ENCODE peak calls at places on chromosome 2, in nine cellular contexts. P is neural progenitor cell; V is cardiac muscle cell; I is psoas muscle; O is SK-N-MC; U is CD8-positive, alpha-beta T cell; K is K562; F is hepatocyte; J is OCI-LY7. M is an unnamed sample.
A peak's percentile ranks its signal among the peaks of the same experiment; 100 is the strongest.

GRCh38 chr2:237702439-237703397 is 75.3 kb downstream of the LRRFIP1 start:
- DNase-seq in P (peak; percentile 51), V (peak; percentile 87), I (no peak), O (no peak), U (peak; percentile 53), K (peak; percentile 69), F (peak; percentile 72), J (no peak), M (peak; percentile 68)

GRCh38 chr2:147937744-147938349 is 82.7 kb downstream of the ORC4 start:
- DNase-seq in P (peak; percentile 39), V (peak; percentile 53), I (no peak), O (no peak), U (no peak), K (peak; percentile 42), F (peak; percentile 61), J (peak; percentile 41), M (no peak)

GRCh38 chr2:215895330-215895729 is 118.0 kb downstream of the MREG start:
- DNase-seq in P (no peak), V (no peak), I (no peak), O (no peak), U (no peak), K (no peak), F (no peak), J (no peak), M (no peak)

GRCh38 chr2:18742382-18742781 is 153.0 kb upstream of the NT5C1B start:
- DNase-seq in P (no peak), V (peak; percentile 35), I (no peak), O (no peak), U (no peak), K (no peak), F (no peak), J (no peak), M (no peak)

GRCh38 chr2:112260295-112260625 is 5.4 kb upstream of the ZC3H8 start:
- DNase-seq in P (no peak), V (no peak), I (no peak), O (no peak), U (no peak), K (no peak), F (no peak), J (no peak), M (no peak)

GRCh38 chr2:31263636-31264190 is 29.8 kb downstream of the EHD3 start:
- DNase-seq in P (no peak), V (no peak), I (no peak), O (no peak), U (no peak), K (no peak), F (no peak), J (peak; percentile 42), M (no peak)

GRCh38 chr2:177783835-177784448 is 288.6 kb downstream of the PDE11A start:
- DNase-seq in P (no peak), V (peak; percentile 92), I (no peak), O (peak; percentile 85), U (no peak), K (no peak), F (no peak), J (no peak), M (no peak)

GRCh38 chr2:158967731-158968395 is 577 bp upstream of the TANC1 start:
- DNase-seq in P (peak; percentile 89), V (peak; percentile 61), I (peak; percentile 32), O (no peak), U (no peak), K (no peak), F (peak; percentile 64), J (no peak), M (peak; percentile 56)

GRCh38 chr2:71618327-71619113 is 165.2 kb downstream of the DYSF start:
- DNase-seq in P (no peak), V (no peak), I (no peak), O (no peak), U (no peak), K (no peak), F (no peak), J (no peak), M (no peak)

GRCh38 chr2:6325616-6326015 is 540.1 kb downstream of the CMPK2 start:
- DNase-seq in P (peak; percentile 85), V (no peak), I (no peak), O (peak; percentile 96), U (no peak), K (no peak), F (no peak), J (no peak), M (no peak)

GRCh38 chr2:196372811-196373664 is 201.7 kb upstream of the STK17B start:
- DNase-seq in P (no peak), V (peak; percentile 54), I (no peak), O (no peak), U (no peak), K (peak; percentile 53), F (peak; percentile 8), J (no peak), M (no peak)

GRCh38 chr2:49616800-49617199 is 462.5 kb upstream of the FSHR start:
- DNase-seq in P (peak; percentile 61), V (peak; percentile 25), I (no peak), O (peak; percentile 73), U (no peak), K (no peak), F (peak; percentile 40), J (peak; percentile 4), M (no peak)

GRCh38 chr2:24723668-24724067 is 69.5 kb downstream of the PTRHD1 start:
- DNase-seq in P (no peak), V (no peak), I (no peak), O (no peak), U (no peak), K (no peak), F (no peak), J (no peak), M (no peak)

GRCh38 chr2:107645586-107645985 is 181.1 kb upstream of the RGPD4 start:
- DNase-seq in P (no peak), V (no peak), I (no peak), O (no peak), U (no peak), K (no peak), F (no peak), J (no peak), M (no peak)

GRCh38 chr2:240846881-240847601 is 21.6 kb upstream of the AGXT start:
- DNase-seq in P (no peak), V (no peak), I (no peak), O (no peak), U (no peak), K (no peak), F (no peak), J (no peak), M (no peak)

GRCh38 chr2:3079959-3080948 is 297.4 kb downstream of the EIPR1 start:
- DNase-seq in P (no peak), V (no peak), I (no peak), O (no peak), U (no peak), K (no peak), F (no peak), J (no peak), M (no peak)

DNA sequence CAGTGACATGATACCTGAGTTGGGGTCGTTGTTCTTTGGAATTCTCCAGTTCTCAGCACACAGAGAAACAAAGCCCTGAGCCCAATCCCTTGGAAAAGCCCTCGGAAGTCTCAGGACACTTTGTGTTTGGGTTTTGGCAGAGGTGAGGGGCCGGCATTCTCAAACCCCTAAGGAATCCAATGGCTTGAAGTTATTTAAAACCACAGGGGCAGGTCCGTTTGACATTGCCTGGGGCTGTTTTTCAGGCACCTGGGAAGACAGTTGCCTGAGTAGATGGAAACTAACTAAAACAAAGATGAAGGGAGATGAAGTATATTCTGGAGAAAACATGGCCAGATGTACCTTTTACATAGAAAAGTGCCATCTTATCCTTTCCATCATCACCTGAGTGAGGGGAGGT is 22.5 kb upstream of the OTOF start:
- DNase-seq in P (no peak), V (no peak), I (no peak), O (no peak), U (no peak), K (no peak), F (no peak), J (no peak), M (no peak)
- H3K4me3 ChIP-seq in P (no peak overlapping the region), V (no peak overlapping the region), I (no peak overlapping the region), O (no peak overlapping the region), U (no peak overlapping the region), K (no peak overlapping the region), F (no peak overlapping the region), J (no peak overlapping the region), M (no peak overlapping the region)

GRCh38 chr2:227406177-227407031 is 18.7 kb upstream of the SCYGR1 start:
- DNase-seq in P (peak; percentile 85), V (peak; percentile 99), I (no peak), O (peak; percentile 99), U (no peak), K (peak; percentile 65), F (peak; percentile 93), J (peak; percentile 5), M (peak; percentile 47)

GRCh38 chr2:227410191-227410590 is 22.4 kb upstream of the SCYGR1 start:
- DNase-seq in P (no peak), V (no peak), I (no peak), O (no peak), U (no peak), K (no peak), F (no peak), J (no peak), M (no peak)

GRCh38 chr2:227404575-227404974 is 16.8 kb upstream of the SCYGR1 start:
- DNase-seq in P (no peak), V (no peak), I (no peak), O (no peak), U (no peak), K (no peak), F (no peak), J (peak; percentile 6), M (no peak)

GRCh38 chr2:227411320-227411989 is 23.7 kb upstream of the SCYGR1 start:
- DNase-seq in P (no peak), V (peak; percentile 51), I (no peak), O (no peak), U (peak; percentile 9), K (no peak), F (no peak), J (no peak), M (no peak)

DNA sequence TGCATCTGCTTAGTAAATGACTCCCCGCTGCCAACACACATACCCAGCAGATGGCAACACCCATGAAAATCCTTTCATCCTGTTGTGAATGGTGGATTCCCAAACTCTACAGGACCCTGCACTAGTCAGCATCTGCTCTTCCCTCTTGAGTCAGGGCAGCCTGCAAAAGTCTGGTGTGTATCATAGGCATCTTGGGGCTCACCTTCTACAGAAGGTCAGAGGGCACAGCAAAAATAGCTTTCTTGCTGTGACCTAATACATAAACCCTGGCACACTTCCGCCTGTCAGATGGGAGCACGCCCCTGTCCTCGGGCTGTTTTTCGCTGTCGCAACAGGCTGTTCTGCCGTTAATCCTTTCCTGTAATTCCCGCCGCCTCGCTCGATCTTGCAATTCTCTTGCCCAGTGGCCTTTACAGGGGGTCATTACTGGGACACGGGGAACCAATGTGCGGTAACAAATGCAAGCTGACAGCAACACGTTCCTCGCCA is 19.9 kb upstream of the SCYGR1 start:
- DNase-seq in P (peak; percentile 44), V (no peak), I (peak; percentile 62), O (peak; percentile 22), U (no peak), K (no peak), F (no peak), J (no peak), M (no peak)
- H3K27ac ChIP-seq in P (no peak overlapping the region), V (no peak overlapping the region), I (no peak overlapping the region), O (peak overlapping the region; percentile 99), U (no peak overlapping the region), K (no peak overlapping the region), F (peak overlapping the region; percentile 89), J (no peak overlapping the region), M (no peak overlapping the region)

GRCh38 chr2:63617360-63617759 is 28.6 kb downstream of the MDH1 start:
- DNase-seq in P (no peak), V (no peak), I (no peak), O (no peak), U (no peak), K (no peak), F (no peak), J (no peak), M (no peak)
- H3K4me3 ChIP-seq in P (no peak overlapping the region), V (no peak overlapping the region), I (no peak overlapping the region), O (no peak overlapping the region), U (no peak overlapping the region), K (no peak overlapping the region), F (no peak overlapping the region), J (no peak overlapping the region), M (no peak overlapping the region)

GRCh38 chr2:62340981-62341624 is 145.2 kb downstream of the B3GNT2 start:
- DNase-seq in P (no peak), V (peak; percentile 31), I (peak; percentile 37), O (no peak), U (no peak), K (peak; percentile 65), F (peak; percentile 71), J (no peak), M (peak; percentile 74)
- H3K27ac ChIP-seq in P (no peak overlapping the region), V (peak overlapping the region; percentile 89), I (no peak overlapping the region), O (no peak overlapping the region), U (no peak overlapping the region), K (no peak overlapping the region), F (peak overlapping the region; percentile 40), J (no peak overlapping the region), M (peak overlapping the region; percentile 33)

M was measured in uterus.